ENCODE peak calls at places on chromosomes 6 and 20, in five cellular contexts. U is body of pancreas; I is heart left ventricle; D is AG04450; H is CD4-positive, CD25-positive, alpha-beta regulatory T cell. Y is an unnamed sample.

GRCh38 chr6:30834643-30835042 is 49.7 kb upstream of the DDR1 start:
- DNase-seq in U (no peak), D (no peak), H (peak; percentile 19), I (no peak), Y (no peak)

GRCh38 chr6:158663465-158664167 is 13.8 kb downstream of the SYTL3 start:
- DNase-seq in U (no peak), H (no peak), I (no peak), D (no peak), Y (no peak)

GRCh38 chr20:63029358-63030121 is 22.8 kb upstream of the BHLHE23 start:
- DNase-seq in D (no peak), U (no peak), I (peak; percentile 57), H (no peak), Y (no peak)

GRCh38 chr6:28982476-28983266 is 22.4 kb downstream of the ZNF311 start:
- DNase-seq in D (no peak), H (peak; percentile 39), U (no peak), I (no peak), Y (no peak)

GRCh38 chr6:22884441-22884840 is 315.1 kb downstream of the HDGFL1 start:
- DNase-seq in I (no peak), D (no peak), H (no peak), U (no peak), Y (no peak)

GRCh38 chr20:48717959-48718223 is 109.9 kb downstream of the PREX1 start:
- DNase-seq in H (no peak), D (no peak), I (no peak), U (no peak), Y (no peak)

GRCh38 chr20:53931597-53931996 is 138.8 kb downstream of the BCAS1 start:
- DNase-seq in H (no peak), U (no peak), I (no peak), D (no peak), Y (no peak)

GRCh38 chr6:33080127-33081089 is 4.6 kb downstream of the HLA-DPB1 start:
- DNase-seq in H (no peak), I (peak; percentile 84), D (no peak), U (peak; percentile 45), Y (peak; percentile 81)

GRCh38 chr6:110116258-110116657 is 63.2 kb downstream of the WASF1 start:
- DNase-seq in I (no peak), H (no peak), U (no peak), D (no peak), Y (no peak)

GRCh38 chr6:11814116-11814515 is 35.5 kb upstream of the ADTRP start:
- DNase-seq in U (no peak), D (no peak), H (no peak), I (no peak), Y (no peak)

GRCh38 chr6:121951918-121952379 is 447.5 kb upstream of the HSF2 start:
- DNase-seq in H (no peak), U (no peak), I (no peak), D (peak; percentile 42), Y (no peak)

GRCh38 chr6:16324622-16325225 is 86.3 kb downstream of the GMPR start:
- DNase-seq in U (no peak), H (no peak), I (no peak), D (no peak), Y (peak; percentile 2)

GRCh38 chr6:113094781-113095180 is 747.7 kb downstream of the RFPL4B start:
- DNase-seq in H (no peak), U (no peak), I (no peak), D (no peak), Y (no peak)

GRCh38 chr20:4158466-4159050 is 143.2 kb upstream of the RNF24 start:
- DNase-seq in D (no peak), H (no peak), I (no peak), U (no peak), Y (no peak)

GRCh38 chr20:35199696-35200095 is 26.8 kb upstream of the MMP24 start:
- DNase-seq in I (no peak), H (no peak), U (no peak), D (no peak), Y (no peak)

GRCh38 chr6:75243333-75244062 is at the start of gene COX7A2:
- DNase-seq in U (peak; percentile 87), I (peak; percentile 89), H (peak; percentile 88), D (peak; percentile 96), Y (peak; percentile 89)

GRCh38 chr6:43992783-43993505 is 134.3 kb downstream of the MRPL14 start:
- DNase-seq in H (no peak), D (no peak), I (peak; percentile 76), U (peak; percentile 83), Y (no peak)

GRCh38 chr20:17795449-17796095 is 95.8 kb downstream of the BANF2 start:
- DNase-seq in D (no peak), U (no peak), H (no peak), I (no peak), Y (no peak)

GRCh38 chr6:145042559-145042958 is 692.8 kb downstream of the EPM2A start:
- DNase-seq in D (no peak), I (no peak), U (no peak), H (no peak), Y (no peak)

GRCh38 chr6:158431036-158431435 is 118.8 kb downstream of the TULP4 start:
- DNase-seq in I (no peak), H (no peak), D (no peak), U (no peak), Y (no peak)

GRCh38 chr20:48719598-48720255 is 108.1 kb downstream of the PREX1 start:
- DNase-seq in U (no peak), D (no peak), H (no peak), I (no peak), Y (no peak)

GRCh38 chr6:108837236-108837971 is 10.8 kb upstream of the ARMC2 start:
- DNase-seq in D (no peak), U (no peak), H (no peak), I (no peak), Y (no peak)